ENCODE peak calls at places on chromosomes 6 and 20, in six cellular contexts. One of them, this sample, is unnamed.

GRCh38 chr6:37698264-37699137 is 818 bp upstream of the MDGA1 start:
- DNase-seq in epithelial cell of prostate: no peak
- DNase-seq in CD8-positive, alpha-beta T cell: peak
- DNase-seq in right cardiac atrium: peak
- DNase-seq in HepG2: no peak
- DNase-seq in neural progenitor cell: peak
- DNase-seq in this sample: no peak

GRCh38 chr6:113129991-113130390 is 727.2 kb upstream of the MARCKS start:
- DNase-seq in HepG2: no peak
- DNase-seq in right cardiac atrium: no peak
- DNase-seq in CD8-positive, alpha-beta T cell: no peak
- DNase-seq in epithelial cell of prostate: no peak
- DNase-seq in neural progenitor cell: no peak
- DNase-seq in this sample: no peak

GRCh38 chr6:28207244-28208179 is 17.6 kb upstream of the ZSCAN9 start:
- DNase-seq in CD8-positive, alpha-beta T cell: no peak
- DNase-seq in neural progenitor cell: peak
- DNase-seq in epithelial cell of prostate: no peak
- DNase-seq in HepG2: no peak
- DNase-seq in right cardiac atrium: peak
- DNase-seq in this sample: no peak

GRCh38 chr6:159809149-159809548 is 9.1 kb downstream of the PNLDC1 start:
- DNase-seq in HepG2: no peak
- DNase-seq in right cardiac atrium: no peak
- DNase-seq in epithelial cell of prostate: no peak
- DNase-seq in neural progenitor cell: no peak
- DNase-seq in CD8-positive, alpha-beta T cell: no peak
- DNase-seq in this sample: no peak

GRCh38 chr6:33116881-33117711 is 41.3 kb downstream of the HLA-DPB1 start:
- DNase-seq in epithelial cell of prostate: no peak
- DNase-seq in CD8-positive, alpha-beta T cell: no peak
- DNase-seq in right cardiac atrium: peak
- DNase-seq in HepG2: no peak
- DNase-seq in neural progenitor cell: peak
- DNase-seq in this sample: no peak

GRCh38 chr6:4055420-4056041 is 23.4 kb downstream of the FAM217A start:
- DNase-seq in HepG2: peak
- DNase-seq in right cardiac atrium: no peak
- DNase-seq in neural progenitor cell: no peak
- DNase-seq in CD8-positive, alpha-beta T cell: peak
- DNase-seq in epithelial cell of prostate: peak
- DNase-seq in this sample: peak

GRCh38 chr6:158021376-158021775 is 39.7 kb downstream of the SYNJ2 start:
- DNase-seq in right cardiac atrium: no peak
- DNase-seq in CD8-positive, alpha-beta T cell: no peak
- DNase-seq in HepG2: no peak
- DNase-seq in neural progenitor cell: no peak
- DNase-seq in epithelial cell of prostate: no peak
- DNase-seq in this sample: no peak

GRCh38 chr6:45714795-45715507 is 300.7 kb downstream of the CLIC5 start:
- DNase-seq in CD8-positive, alpha-beta T cell: peak
- DNase-seq in epithelial cell of prostate: no peak
- DNase-seq in right cardiac atrium: no peak
- DNase-seq in HepG2: peak
- DNase-seq in neural progenitor cell: peak
- DNase-seq in this sample: no peak

GRCh38 chr20:10469599-10469998 is 34.5 kb downstream of the SLX4IP start:
- DNase-seq in neural progenitor cell: peak
- DNase-seq in CD8-positive, alpha-beta T cell: no peak
- DNase-seq in right cardiac atrium: no peak
- DNase-seq in HepG2: peak
- DNase-seq in epithelial cell of prostate: peak
- DNase-seq in this sample: no peak

GRCh38 chr6:141321486-141322347 is 811.0 kb upstream of the GJE1 start:
- DNase-seq in right cardiac atrium: no peak
- DNase-seq in HepG2: no peak
- DNase-seq in epithelial cell of prostate: no peak
- DNase-seq in neural progenitor cell: peak
- DNase-seq in CD8-positive, alpha-beta T cell: no peak
- DNase-seq in this sample: no peak

GRCh38 chr6:152087096-152087495 is 279.6 kb downstream of the ESR1 start:
- DNase-seq in CD8-positive, alpha-beta T cell: no peak
- DNase-seq in neural progenitor cell: no peak
- DNase-seq in right cardiac atrium: no peak
- DNase-seq in epithelial cell of prostate: no peak
- DNase-seq in HepG2: no peak
- DNase-seq in this sample: no peak

GRCh38 chr6:127518212-127518709 is 874 bp downstream of the MTCL3 start:
- DNase-seq in neural progenitor cell: peak
- DNase-seq in right cardiac atrium: no peak
- DNase-seq in CD8-positive, alpha-beta T cell: no peak
- DNase-seq in HepG2: no peak
- DNase-seq in epithelial cell of prostate: no peak
- DNase-seq in this sample: no peak

GRCh38 chr6:27593200-27593818 is 120.4 kb upstream of the ZNF184 start:
- DNase-seq in CD8-positive, alpha-beta T cell: no peak
- DNase-seq in HepG2: no peak
- DNase-seq in right cardiac atrium: no peak
- DNase-seq in epithelial cell of prostate: no peak
- DNase-seq in neural progenitor cell: peak
- DNase-seq in this sample: no peak

GRCh38 chr6:63121166-63121565 is 90.1 kb upstream of the FKBP1C start:
- DNase-seq in HepG2: peak
- DNase-seq in right cardiac atrium: no peak
- DNase-seq in CD8-positive, alpha-beta T cell: no peak
- DNase-seq in neural progenitor cell: no peak
- DNase-seq in epithelial cell of prostate: no peak
- DNase-seq in this sample: no peak

GRCh38 chr20:14303106-14303505 is 34.3 kb downstream of the FLRT3 start:
- DNase-seq in HepG2: no peak
- DNase-seq in epithelial cell of prostate: no peak
- DNase-seq in neural progenitor cell: no peak
- DNase-seq in CD8-positive, alpha-beta T cell: no peak
- DNase-seq in right cardiac atrium: no peak
- DNase-seq in this sample: no peak

GRCh38 chr6:99613705-99614429 is 7.2 kb downstream of the PRDM13 start:
- DNase-seq in HepG2: no peak
- DNase-seq in right cardiac atrium: peak
- DNase-seq in neural progenitor cell: peak
- DNase-seq in epithelial cell of prostate: no peak
- DNase-seq in CD8-positive, alpha-beta T cell: peak
- DNase-seq in this sample: no peak

GRCh38 chr6:26311012-26311384 is 54.0 kb upstream of the BTN3A2 start:
- DNase-seq in CD8-positive, alpha-beta T cell: peak
- DNase-seq in epithelial cell of prostate: no peak
- DNase-seq in neural progenitor cell: peak
- DNase-seq in HepG2: peak
- DNase-seq in right cardiac atrium: no peak
- DNase-seq in this sample: no peak

GRCh38 chr6:84728602-84729001 is 35.8 kb downstream of the TBX18 start:
- DNase-seq in right cardiac atrium: no peak
- DNase-seq in CD8-positive, alpha-beta T cell: no peak
- DNase-seq in neural progenitor cell: peak
- DNase-seq in epithelial cell of prostate: no peak
- DNase-seq in HepG2: peak
- DNase-seq in this sample: peak

GRCh38 chr6:159616456-159616855 is 76.6 kb downstream of the SOD2 start:
- DNase-seq in CD8-positive, alpha-beta T cell: no peak
- DNase-seq in epithelial cell of prostate: no peak
- DNase-seq in right cardiac atrium: no peak
- DNase-seq in neural progenitor cell: no peak
- DNase-seq in HepG2: no peak
- DNase-seq in this sample: no peak

GRCh38 chr6:45949256-45949655 is 66.4 kb downstream of the CLIC5 start:
- DNase-seq in HepG2: no peak
- DNase-seq in epithelial cell of prostate: no peak
- DNase-seq in CD8-positive, alpha-beta T cell: no peak
- DNase-seq in right cardiac atrium: no peak
- DNase-seq in neural progenitor cell: no peak
- DNase-seq in this sample: no peak

GRCh38 chr20:35216541-35216940 is 9.9 kb upstream of the MMP24 start:
- DNase-seq in HepG2: no peak
- DNase-seq in epithelial cell of prostate: no peak
- DNase-seq in right cardiac atrium: no peak
- DNase-seq in CD8-positive, alpha-beta T cell: no peak
- DNase-seq in neural progenitor cell: no peak
- DNase-seq in this sample: no peak

GRCh38 chr20:48745330-48745729 is 82.5 kb downstream of the PREX1 start:
- DNase-seq in HepG2: no peak
- DNase-seq in neural progenitor cell: no peak
- DNase-seq in CD8-positive, alpha-beta T cell: no peak
- DNase-seq in epithelial cell of prostate: no peak
- DNase-seq in right cardiac atrium: no peak
- DNase-seq in this sample: no peak

GRCh38 chr6:6616670-6617069 is 28.1 kb downstream of the LY86 start:
- DNase-seq in right cardiac atrium: no peak
- DNase-seq in HepG2: no peak
- DNase-seq in neural progenitor cell: no peak
- DNase-seq in epithelial cell of prostate: no peak
- DNase-seq in CD8-positive, alpha-beta T cell: no peak
- DNase-seq in this sample: no peak

GRCh38 chr20:5131502-5131901 is 4.7 kb downstream of the CDS2 start:
- DNase-seq in epithelial cell of prostate: no peak
- DNase-seq in neural progenitor cell: no peak
- DNase-seq in right cardiac atrium: no peak
- DNase-seq in HepG2: no peak
- DNase-seq in CD8-positive, alpha-beta T cell: no peak
- DNase-seq in this sample: no peak

GRCh38 chr20:20174089-20174835 is 121.9 kb downstream of the CFAP61 start:
- DNase-seq in neural progenitor cell: no peak
- DNase-seq in CD8-positive, alpha-beta T cell: no peak
- DNase-seq in epithelial cell of prostate: no peak
- DNase-seq in HepG2: no peak
- DNase-seq in right cardiac atrium: no peak
- DNase-seq in this sample: no peak

GRCh38 chr6:34383171-34383631 is 9.3 kb downstream of the NUDT3 start:
- DNase-seq in epithelial cell of prostate: no peak
- DNase-seq in neural progenitor cell: no peak
- DNase-seq in right cardiac atrium: no peak
- DNase-seq in HepG2: peak
- DNase-seq in CD8-positive, alpha-beta T cell: no peak
- DNase-seq in this sample: no peak
- H3K27ac ChIP-seq in epithelial cell of prostate: no peak
- H3K27ac ChIP-seq in neural progenitor cell: no peak
- H3K27ac ChIP-seq in right cardiac atrium: no peak
- H3K27ac ChIP-seq in HepG2: peak
- H3K27ac ChIP-seq in CD8-positive, alpha-beta T cell: no peak
- H3K27ac ChIP-seq in this sample: no peak

GRCh38 chr6:43782764-43783513 is 12.9 kb downstream of the VEGFA start:
- DNase-seq in right cardiac atrium: peak
- DNase-seq in CD8-positive, alpha-beta T cell: no peak
- DNase-seq in neural progenitor cell: no peak
- DNase-seq in epithelial cell of prostate: no peak
- DNase-seq in HepG2: no peak
- DNase-seq in this sample: no peak
- H3K27ac ChIP-seq in right cardiac atrium: no peak
- H3K27ac ChIP-seq in CD8-positive, alpha-beta T cell: no peak
- H3K27ac ChIP-seq in neural progenitor cell: no peak
- H3K27ac ChIP-seq in epithelial cell of prostate: peak
- H3K27ac ChIP-seq in HepG2: no peak
- H3K27ac ChIP-seq in this sample: no peak

GRCh38 chr6:94045473-94045872 is 626.1 kb upstream of the EPHA7 start:
- DNase-seq in HepG2: no peak
- DNase-seq in right cardiac atrium: no peak
- DNase-seq in CD8-positive, alpha-beta T cell: no peak
- DNase-seq in epithelial cell of prostate: no peak
- DNase-seq in neural progenitor cell: peak
- DNase-seq in this sample: no peak
- H3K27ac ChIP-seq in HepG2: no peak
- H3K27ac ChIP-seq in right cardiac atrium: no peak
- H3K27ac ChIP-seq in CD8-positive, alpha-beta T cell: no peak
- H3K27ac ChIP-seq in epithelial cell of prostate: no peak
- H3K27ac ChIP-seq in neural progenitor cell: peak
- H3K27ac ChIP-seq in this sample: no peak

DNA sequence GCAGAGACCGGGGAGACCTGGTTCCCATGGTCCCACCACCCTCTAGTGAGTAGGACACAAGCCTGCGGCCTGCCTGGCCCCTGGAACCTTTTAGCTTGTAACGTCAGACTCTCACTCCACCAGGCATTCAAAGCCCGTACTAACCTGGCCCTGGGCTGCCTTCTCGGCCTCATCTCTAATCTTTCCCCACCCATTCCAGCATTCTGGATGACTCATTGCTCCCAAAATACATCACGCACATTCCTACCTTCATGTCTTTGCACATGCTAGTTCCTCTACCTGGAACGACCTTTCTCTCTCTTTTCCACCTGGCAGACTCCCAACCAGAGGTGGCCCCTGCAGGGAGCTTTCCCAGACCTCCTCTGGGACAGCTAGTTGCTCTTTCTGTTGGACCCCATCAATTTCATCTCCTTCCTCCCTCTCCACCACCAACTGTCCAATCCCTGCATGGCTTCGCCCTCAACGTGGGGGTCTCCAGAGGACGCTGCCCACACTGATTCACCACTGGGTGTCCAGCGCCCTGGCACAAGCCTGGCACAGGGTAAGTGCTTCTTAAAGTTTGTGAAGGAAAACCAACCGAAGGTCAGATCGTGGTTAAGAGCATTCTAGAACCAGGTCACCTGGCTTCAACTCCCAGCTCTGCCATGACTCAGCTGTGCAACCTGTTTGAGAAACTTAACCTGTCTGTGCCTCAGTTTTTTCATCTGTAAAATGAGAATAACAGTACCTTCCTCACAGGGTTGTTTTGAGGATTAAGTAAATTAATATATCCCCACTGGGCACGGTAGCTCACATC is 35.2 kb downstream of the JPH2 start:
- DNase-seq in CD8-positive, alpha-beta T cell: no peak
- DNase-seq in epithelial cell of prostate: peak
- DNase-seq in right cardiac atrium: no peak
- DNase-seq in HepG2: no peak
- DNase-seq in neural progenitor cell: no peak
- DNase-seq in this sample: peak
- H3K27ac ChIP-seq in CD8-positive, alpha-beta T cell: no peak
- H3K27ac ChIP-seq in epithelial cell of prostate: no peak
- H3K27ac ChIP-seq in right cardiac atrium: peak
- H3K27ac ChIP-seq in HepG2: no peak
- H3K27ac ChIP-seq in neural progenitor cell: no peak
- H3K27ac ChIP-seq in this sample: peak

DNA sequence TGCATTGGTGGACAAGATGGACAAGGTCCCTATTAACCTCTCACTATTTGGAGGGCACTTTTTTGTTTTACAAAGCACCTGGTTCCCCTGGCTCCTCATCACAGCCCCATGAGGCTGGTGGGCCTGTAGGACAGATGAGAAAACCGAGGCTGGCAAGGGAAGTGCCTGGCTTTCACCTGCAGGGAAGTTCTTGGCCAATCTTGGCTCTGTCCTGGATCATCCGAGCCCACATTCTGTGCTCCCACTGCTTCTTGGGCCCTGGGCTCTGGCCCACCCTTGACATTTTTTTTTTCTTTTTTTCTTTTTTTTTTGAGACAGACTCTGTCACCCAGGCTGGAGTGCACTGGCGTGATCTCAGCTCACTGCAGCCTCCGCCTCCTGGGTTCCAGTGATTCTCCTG is 14.7 kb downstream of the SLC13A3 start:
- DNase-seq in HepG2: no peak
- DNase-seq in right cardiac atrium: no peak
- DNase-seq in CD8-positive, alpha-beta T cell: no peak
- DNase-seq in epithelial cell of prostate: no peak
- DNase-seq in neural progenitor cell: no peak
- DNase-seq in this sample: no peak
- H3K27ac ChIP-seq in HepG2: no peak
- H3K27ac ChIP-seq in right cardiac atrium: no peak
- H3K27ac ChIP-seq in CD8-positive, alpha-beta T cell: no peak
- H3K27ac ChIP-seq in epithelial cell of prostate: no peak
- H3K27ac ChIP-seq in neural progenitor cell: no peak
- H3K27ac ChIP-seq in this sample: no peak